ENCODE peak calls at places on chromosomes 13 and 19, in five cellular contexts. One of them, this sample, is unnamed.

GRCh38 chr19:14127929-14128509 is 8.4 kb downstream of the ASF1B start:
- DNase-seq in H1: no peak
- DNase-seq in GM12878: peak
- DNase-seq in HepG2: no peak
- DNase-seq in K562: no peak
- DNase-seq in this sample: no peak

GRCh38 chr13:105979131-105979530 is 556.3 kb downstream of the EFNB2 start:
- DNase-seq in H1: no peak
- DNase-seq in GM12878: no peak
- DNase-seq in HepG2: no peak
- DNase-seq in K562: no peak
- DNase-seq in this sample: no peak

GRCh38 chr13:96052655-96053002 is 572 bp downstream of the UGGT2 start:
- DNase-seq in H1: peak
- DNase-seq in GM12878: peak
- DNase-seq in HepG2: peak
- DNase-seq in K562: peak
- DNase-seq in this sample: peak

GRCh38 chr13:25679936-25680335 is 308.2 kb downstream of the ATP8A2 start:
- DNase-seq in H1: no peak
- DNase-seq in GM12878: no peak
- DNase-seq in HepG2: no peak
- DNase-seq in K562: no peak
- DNase-seq in this sample: no peak

GRCh38 chr19:39970424-39970673 is 616 bp upstream of the PSMC4 start:
- DNase-seq in H1: no peak
- DNase-seq in GM12878: peak
- DNase-seq in HepG2: no peak
- DNase-seq in K562: no peak
- DNase-seq in this sample: no peak

GRCh38 chr19:54178581-54179261 is 5.8 kb upstream of the TMC4 start:
- DNase-seq in H1: peak
- DNase-seq in GM12878: no peak
- DNase-seq in HepG2: no peak
- DNase-seq in K562: no peak
- DNase-seq in this sample: no peak

GRCh38 chr19:3910105-3910504 is 22.8 kb upstream of the NMRK2 start:
- DNase-seq in H1: no peak
- DNase-seq in GM12878: no peak
- DNase-seq in HepG2: no peak
- DNase-seq in K562: no peak
- DNase-seq in this sample: no peak

GRCh38 chr13:113832204-113832603 is 31.7 kb downstream of the GAS6 start:
- DNase-seq in H1: no peak
- DNase-seq in GM12878: no peak
- DNase-seq in HepG2: no peak
- DNase-seq in K562: no peak
- DNase-seq in this sample: no peak

GRCh38 chr19:30158067-30158892 is 213.9 kb upstream of the ZNF536 start:
- DNase-seq in H1: no peak
- DNase-seq in GM12878: no peak
- DNase-seq in HepG2: no peak
- DNase-seq in K562: no peak
- DNase-seq in this sample: no peak

GRCh38 chr19:33205110-33205509 is 11.0 kb downstream of the LRP3 start:
- DNase-seq in H1: no peak
- DNase-seq in GM12878: no peak
- DNase-seq in HepG2: no peak
- DNase-seq in K562: no peak
- DNase-seq in this sample: no peak

GRCh38 chr13:99743079-99743478 is 228.5 kb downstream of the ZIC5 start:
- DNase-seq in H1: peak
- DNase-seq in GM12878: no peak
- DNase-seq in HepG2: no peak
- DNase-seq in K562: no peak
- DNase-seq in this sample: no peak

GRCh38 chr13:44816701-44817684 is 172.3 kb downstream of the NUFIP1 start:
- DNase-seq in H1: no peak
- DNase-seq in GM12878: no peak
- DNase-seq in HepG2: no peak
- DNase-seq in K562: no peak
- DNase-seq in this sample: peak

GRCh38 chr13:27770809-27771208 is 21.5 kb upstream of the GSX1 start:
- DNase-seq in H1: no peak
- DNase-seq in GM12878: no peak
- DNase-seq in HepG2: peak
- DNase-seq in K562: no peak
- DNase-seq in this sample: peak

GRCh38 chr19:11673608-11674041 is 65.1 kb downstream of the ZNF823 start:
- DNase-seq in H1: peak
- DNase-seq in GM12878: no peak
- DNase-seq in HepG2: peak
- DNase-seq in K562: peak
- DNase-seq in this sample: no peak

GRCh38 chr19:55585658-55586339 is 5.2 kb upstream of the ZNF579 start:
- DNase-seq in H1: peak
- DNase-seq in GM12878: no peak
- DNase-seq in HepG2: peak
- DNase-seq in K562: peak
- DNase-seq in this sample: no peak

GRCh38 chr13:101417043-101417406 is 717 bp upstream of the NALCN start:
- DNase-seq in H1: no peak
- DNase-seq in GM12878: no peak
- DNase-seq in HepG2: no peak
- DNase-seq in K562: no peak
- DNase-seq in this sample: no peak

GRCh38 chr13:41137951-41138350 is 5.3 kb upstream of the KBTBD6 start:
- DNase-seq in H1: no peak
- DNase-seq in GM12878: no peak
- DNase-seq in HepG2: no peak
- DNase-seq in K562: no peak
- DNase-seq in this sample: no peak

GRCh38 chr13:41136396-41137031 is 3.9 kb upstream of the KBTBD6 start:
- DNase-seq in H1: no peak
- DNase-seq in GM12878: no peak
- DNase-seq in HepG2: no peak
- DNase-seq in K562: peak
- DNase-seq in this sample: no peak

GRCh38 chr13:41137241-41137640 is 4.6 kb upstream of the KBTBD6 start:
- DNase-seq in H1: no peak
- DNase-seq in GM12878: no peak
- DNase-seq in HepG2: no peak
- DNase-seq in K562: no peak
- DNase-seq in this sample: no peak

GRCh38 chr13:41144576-41144975 is 12.0 kb upstream of the KBTBD6 start:
- DNase-seq in H1: no peak
- DNase-seq in GM12878: no peak
- DNase-seq in HepG2: no peak
- DNase-seq in K562: no peak
- DNase-seq in this sample: no peak

DNA sequence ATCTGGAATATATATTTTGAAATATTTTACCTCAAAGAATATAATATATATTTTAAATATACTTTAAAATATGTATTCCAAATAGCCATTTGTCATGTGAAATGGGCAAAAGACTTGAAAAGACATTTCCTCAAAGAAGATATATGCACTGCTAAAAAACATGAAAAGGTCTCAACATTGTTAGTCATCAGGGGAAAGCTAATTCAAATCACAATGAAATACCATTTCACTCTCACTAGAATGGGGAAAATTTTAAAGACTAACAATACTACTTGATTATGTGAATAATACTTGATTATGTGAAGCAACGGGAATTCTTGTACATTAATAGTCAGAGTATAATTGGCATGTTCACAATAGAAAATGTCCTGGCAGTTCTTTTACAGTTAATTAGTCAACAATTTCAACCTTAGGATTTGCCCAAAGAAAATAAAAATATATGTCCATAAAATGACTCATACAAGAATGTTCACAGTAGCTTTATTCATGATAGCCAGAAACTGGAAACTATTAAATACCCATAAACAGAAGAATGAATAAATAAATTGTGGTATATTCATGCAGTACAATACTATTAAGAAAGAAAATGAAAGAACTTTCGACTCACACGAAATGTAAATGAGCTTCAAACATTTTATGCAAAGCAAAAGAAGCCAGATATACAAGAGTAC is 6.8 kb upstream of the KBTBD6 start:
- DNase-seq in H1: no peak
- DNase-seq in GM12878: no peak
- DNase-seq in HepG2: no peak
- DNase-seq in K562: no peak
- DNase-seq in this sample: no peak
- TF ChIP-seq SP1 in H1: no peak
- TF ChIP-seq SP1 in GM12878: no peak
- TF ChIP-seq SP1 in HepG2: no peak
- TF ChIP-seq SP1 in K562: no peak
- TF ChIP-seq SP1 in this sample: no peak

GRCh38 chr13:67227131-67227983 is 2.8 kb downstream of the PCDH9 start:
- DNase-seq in H1: no peak
- DNase-seq in GM12878: no peak
- DNase-seq in HepG2: no peak
- DNase-seq in K562: no peak
- DNase-seq in this sample: no peak

GRCh38 chr13:67224148-67224846 is 5.8 kb downstream of the PCDH9 start:
- DNase-seq in H1: no peak
- DNase-seq in GM12878: no peak
- DNase-seq in HepG2: peak
- DNase-seq in K562: peak
- DNase-seq in this sample: peak

GRCh38 chr13:67226686-67227085 is 3.5 kb downstream of the PCDH9 start:
- DNase-seq in H1: no peak
- DNase-seq in GM12878: no peak
- DNase-seq in HepG2: no peak
- DNase-seq in K562: no peak
- DNase-seq in this sample: no peak

GRCh38 chr13:67223742-67224141 is 6.4 kb downstream of the PCDH9 start:
- DNase-seq in H1: no peak
- DNase-seq in GM12878: no peak
- DNase-seq in HepG2: no peak
- DNase-seq in K562: no peak
- DNase-seq in this sample: no peak

DNA sequence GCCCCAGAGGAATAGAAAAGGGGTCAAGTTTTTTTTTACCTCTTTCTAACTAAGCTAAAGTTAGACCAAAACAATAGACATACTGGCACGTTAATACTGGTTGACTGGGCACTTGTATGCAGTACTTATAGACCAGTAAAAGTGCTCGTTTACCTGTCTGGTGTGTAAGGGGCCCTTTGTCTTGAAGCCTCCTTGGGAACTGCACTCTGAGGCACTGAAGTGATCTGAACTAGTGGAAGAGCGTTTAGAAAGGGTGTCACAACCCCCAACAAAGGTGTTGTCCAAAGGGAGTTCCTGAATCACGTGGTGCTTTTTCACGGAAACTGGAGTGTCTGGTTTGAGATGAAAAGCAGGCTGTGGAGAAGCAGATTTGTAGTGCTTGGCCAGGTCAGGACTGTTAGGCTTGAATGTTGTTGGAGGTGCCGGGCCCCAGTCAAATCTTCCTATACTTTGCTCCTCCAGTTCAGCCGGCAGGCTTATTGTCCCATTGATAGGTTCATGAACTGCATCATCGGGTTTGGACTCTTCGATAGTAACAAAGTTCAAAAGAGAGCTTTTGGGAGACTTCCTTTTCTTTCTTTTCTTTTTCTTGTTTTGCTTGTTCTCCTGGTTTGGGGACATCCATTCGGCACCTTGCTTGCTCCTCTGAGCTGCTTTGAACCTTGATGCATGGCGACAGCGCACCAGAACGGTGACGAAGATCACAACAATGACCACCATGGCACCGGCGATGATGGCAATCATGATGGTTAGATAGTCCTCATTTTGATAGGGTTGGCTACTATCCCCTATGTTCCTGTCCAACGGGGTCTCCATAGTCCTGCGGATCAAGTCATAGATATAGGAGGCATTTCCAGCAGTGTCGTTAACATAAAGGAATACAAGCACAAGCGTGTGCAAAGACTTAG is 4.6 kb downstream of the PCDH9 start:
- DNase-seq in H1: no peak
- DNase-seq in GM12878: no peak
- DNase-seq in HepG2: no peak
- DNase-seq in K562: no peak
- DNase-seq in this sample: no peak
- H3K4me3 ChIP-seq in H1: no peak
- H3K4me3 ChIP-seq in GM12878: no peak
- H3K4me3 ChIP-seq in HepG2: no peak
- H3K4me3 ChIP-seq in K562: no peak
- H3K4me3 ChIP-seq in this sample: no peak

DNA sequence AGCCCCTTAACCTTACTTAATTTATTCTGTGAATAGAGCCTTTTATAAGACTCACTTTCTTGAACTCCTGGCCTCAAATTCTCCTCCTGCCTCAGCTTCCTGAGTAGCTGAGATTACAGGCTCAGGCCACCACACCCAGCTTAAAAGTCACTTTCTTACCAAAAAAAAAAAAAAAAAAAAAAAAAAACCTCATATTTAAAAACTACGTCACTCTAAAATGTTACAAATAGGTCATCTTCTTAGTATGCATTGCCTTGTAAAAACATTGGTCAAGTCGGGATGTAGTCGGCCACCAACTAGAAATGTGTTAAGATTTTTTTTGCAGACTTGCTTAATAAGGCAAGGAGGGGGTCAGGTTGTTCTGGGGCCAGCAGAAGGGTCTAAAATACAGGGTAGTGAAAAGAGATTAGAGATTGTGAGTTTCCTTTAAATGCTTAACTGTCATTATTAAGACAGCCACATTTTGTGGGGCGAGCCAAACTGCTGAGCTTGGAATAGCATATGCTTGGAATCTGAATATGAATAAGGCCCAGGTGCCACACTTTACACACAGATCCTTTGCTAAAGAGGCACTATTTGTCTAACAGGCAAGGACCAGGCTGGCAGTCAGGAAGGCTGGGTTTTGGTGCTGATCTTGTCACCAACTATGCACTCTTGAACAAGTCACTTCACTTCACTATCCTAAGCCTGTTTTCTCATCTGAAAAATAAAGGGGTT is 16.5 kb upstream of the IL17D start:
- DNase-seq in H1: no peak
- DNase-seq in GM12878: no peak
- DNase-seq in HepG2: no peak
- DNase-seq in K562: no peak
- DNase-seq in this sample: no peak
- TF ChIP-seq EZH2 in H1: no peak
- TF ChIP-seq EZH2 in GM12878: no peak
- TF ChIP-seq EZH2 in HepG2: no peak
- TF ChIP-seq EZH2 in K562: no peak
- TF ChIP-seq EZH2 in this sample: no peak

GRCh38 chr13:111510502-111511218 is 190.2 kb downstream of the TEX29 start:
- DNase-seq in H1: no peak
- DNase-seq in GM12878: no peak
- DNase-seq in HepG2: no peak
- DNase-seq in K562: no peak
- DNase-seq in this sample: no peak

GRCh38 chr13:111506131-111506530 is 185.7 kb downstream of the TEX29 start:
- DNase-seq in H1: no peak
- DNase-seq in GM12878: no peak
- DNase-seq in HepG2: no peak
- DNase-seq in K562: no peak
- DNase-seq in this sample: no peak

GRCh38 chr13:111508902-111509509 is 188.6 kb downstream of the TEX29 start:
- DNase-seq in H1: no peak
- DNase-seq in GM12878: no peak
- DNase-seq in HepG2: no peak
- DNase-seq in K562: no peak
- DNase-seq in this sample: no peak

GRCh38 chr13:111506621-111507020 is 186.2 kb downstream of the TEX29 start:
- DNase-seq in H1: no peak
- DNase-seq in GM12878: no peak
- DNase-seq in HepG2: no peak
- DNase-seq in K562: no peak
- DNase-seq in this sample: no peak

GRCh38 chr13:111508164-111508870 is 187.9 kb downstream of the TEX29 start:
- DNase-seq in H1: no peak
- DNase-seq in GM12878: no peak
- DNase-seq in HepG2: no peak
- DNase-seq in K562: no peak
- DNase-seq in this sample: no peak
- TF ChIP-seq SP1 in H1: no peak
- TF ChIP-seq SP1 in GM12878: no peak
- TF ChIP-seq SP1 in HepG2: no peak
- TF ChIP-seq SP1 in K562: no peak
- TF ChIP-seq SP1 in this sample: no peak